ENCODE peak calls at places on chromosomes 1 and 21, in ten cellular contexts. P, L, H, B, X, V, E, S, I and O are unnamed samples.
A peak's percentile ranks its signal among the peaks of the same experiment; 100 is the strongest.

GRCh38 chr1:202162418-202163280 is 2.2 kb upstream of the PTPN7 start:
- DNase-seq in V (no peak), L (no peak), S (no peak), X (no peak), H (no peak), B (peak; percentile 72), P (no peak), I (no peak), E (no peak), O (no peak)

GRCh38 chr21:45322960-45323461 is 35.3 kb upstream of the POFUT2 start:
- DNase-seq in S (no peak), L (no peak), B (no peak), I (no peak), H (no peak), X (no peak), V (no peak), P (peak; percentile 52), E (peak; percentile 54), O (no peak)

GRCh38 chr1:212655668-212656440 is 43.8 kb downstream of the BATF3 start:
- DNase-seq in L (no peak), H (no peak), P (peak; percentile 92), I (no peak), X (peak; percentile 71), V (no peak), S (no peak), B (no peak), E (no peak), O (peak; percentile 64)

GRCh38 chr21:31184462-31184861 is 146.2 kb upstream of the KRTAP19-8 start:
- DNase-seq in P (no peak), L (no peak), H (no peak), S (no peak), B (no peak), X (no peak), E (no peak), I (no peak), V (no peak), O (no peak)

GRCh38 chr1:81801834-81802531 is 1.2 kb downstream of the ADGRL2 start:
- DNase-seq in B (peak; percentile 41), S (no peak), V (no peak), I (no peak), E (peak; percentile 61), P (peak; percentile 59), X (peak; percentile 40), L (peak; percentile 28), H (peak; percentile 38), O (peak; percentile 58)

GRCh38 chr1:185477638-185478216 is 160.7 kb upstream of the IVNS1ABP start:
- DNase-seq in B (no peak), P (peak; percentile 48), S (no peak), H (no peak), I (no peak), V (no peak), L (no peak), X (no peak), E (no peak), O (no peak)

GRCh38 chr1:118151312-118151937 is 33.6 kb downstream of the SPAG17 start:
- DNase-seq in X (peak; percentile 67), I (peak; percentile 60), P (peak; percentile 61), E (peak; percentile 77), S (peak; percentile 38), H (peak; percentile 72), B (peak; percentile 71), V (peak; percentile 49), L (peak; percentile 76), O (peak; percentile 46)

GRCh38 chr1:6936308-6936675 is 151.0 kb downstream of the CAMTA1 start:
- DNase-seq in E (no peak), B (no peak), P (no peak), S (no peak), L (no peak), I (no peak), H (no peak), V (no peak), X (no peak), O (no peak)

GRCh38 chr21:45032977-45033705 is 41.2 kb upstream of the ADARB1 start:
- DNase-seq in X (no peak), S (no peak), H (no peak), V (no peak), B (peak; percentile 62), P (no peak), I (no peak), L (no peak), E (no peak), O (no peak)

GRCh38 chr1:84406209-84406917 is 8.1 kb downstream of the DNASE2B start:
- DNase-seq in E (peak; percentile 54), I (no peak), X (peak; percentile 46), S (no peak), H (no peak), V (no peak), B (peak; percentile 16), L (peak; percentile 68), P (peak; percentile 73), O (peak; percentile 48)

GRCh38 chr1:202127061-202127460 is 4.3 kb downstream of the GPR37L1 start:
- DNase-seq in L (no peak), V (no peak), X (no peak), E (no peak), S (no peak), B (no peak), P (no peak), I (no peak), H (no peak), O (no peak)

GRCh38 chr1:213277036-213277435 is 226.0 kb downstream of the RPS6KC1 start:
- DNase-seq in H (no peak), B (no peak), V (no peak), P (no peak), S (no peak), E (no peak), X (no peak), I (no peak), L (no peak), O (no peak)

GRCh38 chr1:166197597-166197996 is 30.8 kb upstream of the FAM78B start:
- DNase-seq in H (no peak), S (no peak), P (peak; percentile 30), B (no peak), I (no peak), V (no peak), X (no peak), L (no peak), E (no peak), O (no peak)

GRCh38 chr1:221868894-221869293 is 127.0 kb upstream of the DUSP10 start:
- DNase-seq in L (peak; percentile 68), V (no peak), X (peak; percentile 87), H (no peak), S (peak; percentile 44), P (peak; percentile 83), I (peak; percentile 50), B (no peak), E (peak; percentile 70), O (peak; percentile 90)

GRCh38 chr1:161185282-161185682 is 8.0 kb upstream of the B4GALT3 start:
- DNase-seq in L (no peak), S (no peak), E (peak; percentile 83), V (no peak), B (peak; percentile 52), H (no peak), P (peak; percentile 33), I (peak; percentile 28), X (peak; percentile 67), O (peak; percentile 78)

DNA sequence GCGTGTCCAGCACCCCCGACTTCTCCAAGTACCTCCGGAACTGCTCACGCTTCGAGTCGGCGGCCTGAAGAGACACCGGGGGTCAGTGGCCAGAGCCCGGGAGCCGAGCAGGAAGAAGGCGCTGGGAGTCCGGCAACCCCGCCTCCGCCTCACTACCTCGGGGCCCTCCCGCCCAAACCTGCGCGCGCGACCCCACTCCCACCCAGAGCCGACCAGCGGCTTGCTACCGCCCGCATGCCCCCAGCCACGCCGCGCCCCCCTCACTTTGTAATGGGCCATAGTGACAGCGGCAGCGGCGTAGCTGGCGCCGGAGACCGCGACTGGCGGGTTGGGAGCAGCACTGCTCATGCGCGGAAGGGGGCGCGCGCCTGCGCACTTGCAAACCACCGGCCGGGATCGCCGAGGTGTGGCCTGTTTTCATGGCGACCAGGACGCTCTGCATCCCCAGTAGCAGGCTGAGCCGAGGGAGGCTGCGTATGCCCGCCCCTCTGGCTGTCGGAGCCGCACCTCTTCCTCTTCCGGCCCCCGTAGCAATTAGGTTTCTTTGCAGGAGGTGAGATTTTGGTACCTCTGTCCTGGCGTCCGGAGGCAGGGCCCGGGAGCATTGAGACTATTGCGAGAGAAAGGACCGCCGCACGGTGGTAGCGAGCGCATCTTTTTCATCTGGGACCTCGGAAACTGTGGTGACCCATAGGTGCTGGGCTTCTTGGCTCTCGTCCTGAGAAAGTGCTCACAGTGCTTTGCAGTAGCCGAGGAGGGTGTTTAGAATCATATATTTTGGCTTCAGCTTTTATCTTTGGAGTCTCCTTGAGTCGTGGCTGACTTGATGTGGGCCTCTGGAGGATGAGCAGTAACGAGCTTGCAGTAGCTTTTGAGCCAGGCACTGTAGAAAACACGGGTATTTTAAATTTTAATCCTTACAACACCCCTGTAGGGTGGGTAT is at the start of gene MYCBP:
- DNase-seq in B (peak; percentile 96), E (peak; percentile 97), V (peak; percentile 87), I (peak; percentile 87), P (peak; percentile 96), X (peak; percentile 94), S (peak; percentile 90), L (peak; percentile 94), H (peak; percentile 97), O (peak; percentile 95)
- TF ChIP-seq CTCF in B (peak; percentile 13), E (no peak), V (peak; percentile 61), I (no peak), P (no peak), X (no peak), S (peak; percentile 8), L (peak; percentile 16), H (no peak), O (no peak)

GRCh38 chr1:210025870-210026269 is 87.9 kb downstream of the SYT14 start:
- DNase-seq in P (no peak), I (no peak), X (no peak), H (no peak), L (no peak), B (no peak), E (no peak), S (no peak), V (no peak), O (no peak)
- TF ChIP-seq CTCF in P (peak; percentile 20), I (no peak), X (no peak), H (no peak), L (no peak), B (no peak), E (peak; percentile 8), S (no peak), V (no peak), O (peak; percentile 11)

DNA sequence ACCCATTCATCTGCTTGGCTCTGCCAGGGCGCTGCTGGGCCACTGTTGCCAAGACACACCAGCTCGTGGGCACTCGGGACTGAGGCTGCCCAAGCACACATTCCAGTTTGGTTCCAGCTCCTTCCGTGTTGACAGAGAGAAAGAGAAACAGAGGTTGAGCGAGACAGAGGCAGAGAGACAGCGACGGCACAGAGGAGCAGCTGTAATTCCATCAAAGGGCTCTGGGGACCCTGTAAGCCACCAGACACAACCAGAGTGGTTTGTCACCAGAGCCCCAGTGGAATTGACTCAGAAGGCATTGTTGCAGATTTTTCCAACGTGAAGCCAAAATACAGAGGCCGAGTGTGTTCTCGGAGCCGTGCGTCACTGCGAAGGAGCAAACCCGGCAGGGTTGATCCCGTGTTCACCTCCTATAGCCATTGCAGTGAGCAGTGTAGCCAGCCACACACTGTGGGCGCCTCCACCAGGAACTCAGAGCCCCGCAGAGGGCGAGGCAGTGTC is 33.5 kb downstream of the SYF2 start:
- DNase-seq in L (peak; percentile 37), P (no peak), X (no peak), H (no peak), S (no peak), I (no peak), B (no peak), E (no peak), V (no peak), O (no peak)
- TF ChIP-seq CTCF in L (no peak), P (no peak), X (no peak), H (peak; percentile 21), S (no peak), I (no peak), B (no peak), E (no peak), V (no peak), O (no peak)

GRCh38 chr1:243409284-243409683 is 153.4 kb downstream of the SDCCAG8 start:
- DNase-seq in L (no peak), S (no peak), V (no peak), H (no peak), E (peak; percentile 23), X (no peak), P (peak; percentile 37), I (no peak), B (no peak), O (no peak)
- TF ChIP-seq CTCF in L (peak; percentile 43), S (no peak), V (no peak), H (no peak), E (peak; percentile 24), X (no peak), P (peak; percentile 14), I (no peak), B (no peak), O (peak; percentile 18)